ENCODE peak calls at places on chromosomes 12 and 14, in eight cellular contexts. One of them, this sample, is unnamed.

GRCh38 chr12:19052689-19053088 is 76.8 kb upstream of the PLEKHA5 start:
- DNase-seq in Peyer's patch: no peak
- DNase-seq in right cardiac atrium: no peak
- DNase-seq in PC-3: no peak
- DNase-seq in body of pancreas: no peak
- DNase-seq in SK-N-SH: no peak
- DNase-seq in effector memory CD4-positive, alpha-beta T cell: no peak
- DNase-seq in CD8-positive, alpha-beta memory T cell: no peak
- DNase-seq in this sample: no peak

GRCh38 chr14:71136386-71137060 is 229.3 kb downstream of the PCNX1 start:
- DNase-seq in Peyer's patch: no peak
- DNase-seq in right cardiac atrium: no peak
- DNase-seq in PC-3: no peak
- DNase-seq in body of pancreas: no peak
- DNase-seq in SK-N-SH: no peak
- DNase-seq in effector memory CD4-positive, alpha-beta T cell: no peak
- DNase-seq in CD8-positive, alpha-beta memory T cell: no peak
- DNase-seq in this sample: no peak

GRCh38 chr14:104426771-104427125 is 152.8 kb upstream of the C14orf180 start:
- DNase-seq in Peyer's patch: no peak
- DNase-seq in right cardiac atrium: no peak
- DNase-seq in PC-3: no peak
- DNase-seq in body of pancreas: no peak
- DNase-seq in SK-N-SH: peak; percentile 88
- DNase-seq in effector memory CD4-positive, alpha-beta T cell: no peak
- DNase-seq in CD8-positive, alpha-beta memory T cell: no peak
- DNase-seq in this sample: no peak

GRCh38 chr12:22588817-22589216 is 36.2 kb upstream of the ETNK1 start:
- DNase-seq in Peyer's patch: no peak
- DNase-seq in right cardiac atrium: no peak
- DNase-seq in PC-3: no peak
- DNase-seq in body of pancreas: no peak
- DNase-seq in SK-N-SH: no peak
- DNase-seq in effector memory CD4-positive, alpha-beta T cell: no peak
- DNase-seq in CD8-positive, alpha-beta memory T cell: no peak
- DNase-seq in this sample: no peak

GRCh38 chr12:93205361-93205760 is 172.4 kb upstream of the NUDT4 start:
- DNase-seq in Peyer's patch: no peak
- DNase-seq in right cardiac atrium: peak; percentile 42
- DNase-seq in PC-3: no peak
- DNase-seq in body of pancreas: no peak
- DNase-seq in SK-N-SH: peak; percentile 49
- DNase-seq in effector memory CD4-positive, alpha-beta T cell: no peak
- DNase-seq in CD8-positive, alpha-beta memory T cell: no peak
- DNase-seq in this sample: no peak

GRCh38 chr12:121872546-121873223 is 14.0 kb upstream of the HPD start:
- DNase-seq in Peyer's patch: no peak
- DNase-seq in right cardiac atrium: peak; percentile 70
- DNase-seq in PC-3: peak; percentile 36
- DNase-seq in body of pancreas: no peak
- DNase-seq in SK-N-SH: peak; percentile 86
- DNase-seq in effector memory CD4-positive, alpha-beta T cell: no peak
- DNase-seq in CD8-positive, alpha-beta memory T cell: no peak
- DNase-seq in this sample: no peak

GRCh38 chr12:6084969-6085450 is 39.5 kb downstream of the VWF start:
- DNase-seq in Peyer's patch: no peak
- DNase-seq in right cardiac atrium: no peak
- DNase-seq in PC-3: no peak
- DNase-seq in body of pancreas: no peak
- DNase-seq in SK-N-SH: no peak
- DNase-seq in effector memory CD4-positive, alpha-beta T cell: no peak
- DNase-seq in CD8-positive, alpha-beta memory T cell: no peak
- DNase-seq in this sample: no peak

GRCh38 chr12:23731035-23731434 is 218.4 kb downstream of the SOX5 start:
- DNase-seq in Peyer's patch: no peak
- DNase-seq in right cardiac atrium: no peak
- DNase-seq in PC-3: no peak
- DNase-seq in body of pancreas: no peak
- DNase-seq in SK-N-SH: no peak
- DNase-seq in effector memory CD4-positive, alpha-beta T cell: no peak
- DNase-seq in CD8-positive, alpha-beta memory T cell: no peak
- DNase-seq in this sample: no peak

GRCh38 chr12:7113389-7113871 is 4.4 kb upstream of the C1RL start:
- DNase-seq in Peyer's patch: no peak
- DNase-seq in right cardiac atrium: no peak
- DNase-seq in PC-3: peak; percentile 33
- DNase-seq in body of pancreas: no peak
- DNase-seq in SK-N-SH: peak; percentile 61
- DNase-seq in effector memory CD4-positive, alpha-beta T cell: peak; percentile 12
- DNase-seq in CD8-positive, alpha-beta memory T cell: peak; percentile 17
- DNase-seq in this sample: no peak

GRCh38 chr12:3083949-3084348 is 6.8 kb downstream of the TSPAN9 start:
- DNase-seq in Peyer's patch: no peak
- DNase-seq in right cardiac atrium: no peak
- DNase-seq in PC-3: no peak
- DNase-seq in body of pancreas: no peak
- DNase-seq in SK-N-SH: no peak
- DNase-seq in effector memory CD4-positive, alpha-beta T cell: no peak
- DNase-seq in CD8-positive, alpha-beta memory T cell: no peak
- DNase-seq in this sample: no peak

GRCh38 chr12:25009511-25010092 is 60.7 kb upstream of the BCAT1 start:
- DNase-seq in Peyer's patch: no peak
- DNase-seq in right cardiac atrium: no peak
- DNase-seq in PC-3: no peak
- DNase-seq in body of pancreas: no peak
- DNase-seq in SK-N-SH: no peak
- DNase-seq in effector memory CD4-positive, alpha-beta T cell: no peak
- DNase-seq in CD8-positive, alpha-beta memory T cell: no peak
- DNase-seq in this sample: no peak

GRCh38 chr12:25004447-25004846 is 55.5 kb upstream of the BCAT1 start:
- DNase-seq in Peyer's patch: no peak
- DNase-seq in right cardiac atrium: no peak
- DNase-seq in PC-3: no peak
- DNase-seq in body of pancreas: no peak
- DNase-seq in SK-N-SH: no peak
- DNase-seq in effector memory CD4-positive, alpha-beta T cell: no peak
- DNase-seq in CD8-positive, alpha-beta memory T cell: no peak
- DNase-seq in this sample: no peak

GRCh38 chr12:25001311-25001710 is 52.4 kb upstream of the BCAT1 start:
- DNase-seq in Peyer's patch: no peak
- DNase-seq in right cardiac atrium: no peak
- DNase-seq in PC-3: no peak
- DNase-seq in body of pancreas: no peak
- DNase-seq in SK-N-SH: no peak
- DNase-seq in effector memory CD4-positive, alpha-beta T cell: no peak
- DNase-seq in CD8-positive, alpha-beta memory T cell: no peak
- DNase-seq in this sample: no peak

DNA sequence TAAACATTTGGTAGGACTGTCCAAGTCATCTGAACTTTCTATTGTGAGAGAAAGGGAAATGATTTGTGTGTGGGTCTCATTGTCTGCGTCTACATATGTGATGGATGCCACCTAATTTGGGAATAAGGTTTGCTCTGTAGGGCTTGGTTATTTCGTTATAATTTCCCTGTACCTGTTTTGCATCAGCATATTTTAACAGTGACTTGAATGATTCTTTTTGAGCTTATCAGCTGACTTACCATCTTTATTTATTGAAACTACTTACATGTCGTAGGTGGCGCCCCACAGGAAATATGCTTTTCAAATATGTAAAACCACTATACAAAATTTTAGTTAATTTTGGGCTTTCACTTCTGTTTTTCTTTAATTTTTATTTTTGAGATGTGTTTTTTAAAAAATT is 56.5 kb upstream of the BCAT1 start:
- DNase-seq in Peyer's patch: peak; percentile 44
- DNase-seq in right cardiac atrium: no peak
- DNase-seq in PC-3: no peak
- DNase-seq in body of pancreas: no peak
- DNase-seq in SK-N-SH: no peak
- DNase-seq in effector memory CD4-positive, alpha-beta T cell: no peak
- DNase-seq in CD8-positive, alpha-beta memory T cell: no peak
- DNase-seq in this sample: no peak
- H3K4me1 ChIP-seq in Peyer's patch: no peaks in the 10 kb centered on the region
- H3K4me1 ChIP-seq in right cardiac atrium: no peaks in the 10 kb centered on the region
- H3K4me1 ChIP-seq in PC-3: no peaks in the 10 kb centered on the region
- H3K4me1 ChIP-seq in body of pancreas: no peaks in the 10 kb centered on the region
- H3K4me1 ChIP-seq in SK-N-SH: no peaks in the 10 kb centered on the region
- H3K4me1 ChIP-seq in effector memory CD4-positive, alpha-beta T cell: no peaks in the 10 kb centered on the region
- H3K4me1 ChIP-seq in CD8-positive, alpha-beta memory T cell: no peaks in the 10 kb centered on the region
- H3K4me1 ChIP-seq in this sample: peaks cover 14% of the 10 kb centered on the region

GRCh38 chr12:65895759-65896656 is 71.7 kb downstream of the HMGA2 start:
- DNase-seq in Peyer's patch: no peak
- DNase-seq in right cardiac atrium: no peak
- DNase-seq in PC-3: peak; percentile 32
- DNase-seq in body of pancreas: no peak
- DNase-seq in SK-N-SH: no peak
- DNase-seq in effector memory CD4-positive, alpha-beta T cell: no peak
- DNase-seq in CD8-positive, alpha-beta memory T cell: no peak
- DNase-seq in this sample: no peak

GRCh38 chr12:65892905-65893304 is 68.6 kb downstream of the HMGA2 start:
- DNase-seq in Peyer's patch: no peak
- DNase-seq in right cardiac atrium: no peak
- DNase-seq in PC-3: peak; percentile 77
- DNase-seq in body of pancreas: no peak
- DNase-seq in SK-N-SH: no peak
- DNase-seq in effector memory CD4-positive, alpha-beta T cell: no peak
- DNase-seq in CD8-positive, alpha-beta memory T cell: no peak
- DNase-seq in this sample: no peak

GRCh38 chr12:65895031-65895430 is 70.7 kb downstream of the HMGA2 start:
- DNase-seq in Peyer's patch: no peak
- DNase-seq in right cardiac atrium: no peak
- DNase-seq in PC-3: no peak
- DNase-seq in body of pancreas: no peak
- DNase-seq in SK-N-SH: no peak
- DNase-seq in effector memory CD4-positive, alpha-beta T cell: no peak
- DNase-seq in CD8-positive, alpha-beta memory T cell: no peak
- DNase-seq in this sample: no peak

GRCh38 chr12:65894624-65895023 is 70.3 kb downstream of the HMGA2 start:
- DNase-seq in Peyer's patch: no peak
- DNase-seq in right cardiac atrium: no peak
- DNase-seq in PC-3: no peak
- DNase-seq in body of pancreas: no peak
- DNase-seq in SK-N-SH: no peak
- DNase-seq in effector memory CD4-positive, alpha-beta T cell: no peak
- DNase-seq in CD8-positive, alpha-beta memory T cell: no peak
- DNase-seq in this sample: no peak

DNA sequence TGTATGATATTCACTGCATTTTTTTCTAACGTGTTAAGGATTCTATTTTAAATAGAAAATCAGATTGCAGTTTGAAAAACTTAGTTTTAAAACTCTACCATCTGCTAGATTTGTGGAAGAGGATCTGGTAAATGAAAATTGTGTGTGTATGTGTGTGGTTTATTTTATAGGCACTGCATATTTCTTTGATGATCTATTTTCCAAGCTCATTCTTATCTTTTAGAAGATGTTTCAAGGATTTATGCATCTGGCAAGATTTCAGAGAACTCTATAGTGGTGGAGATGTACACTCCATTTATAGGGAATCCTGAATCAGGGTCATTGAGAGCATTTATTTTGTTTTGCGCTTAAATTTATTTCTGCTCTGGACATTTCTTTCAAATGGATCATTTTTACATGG is 69.8 kb downstream of the HMGA2 start:
- DNase-seq in Peyer's patch: no peak
- DNase-seq in right cardiac atrium: no peak
- DNase-seq in PC-3: peak; percentile 64
- DNase-seq in body of pancreas: no peak
- DNase-seq in SK-N-SH: no peak
- DNase-seq in effector memory CD4-positive, alpha-beta T cell: no peak
- DNase-seq in CD8-positive, alpha-beta memory T cell: no peak
- DNase-seq in this sample: no peak
- H3K27ac ChIP-seq in Peyer's patch: no peak overlapping the region
- H3K27ac ChIP-seq in right cardiac atrium: no peak overlapping the region
- H3K27ac ChIP-seq in PC-3: peak overlapping the region; percentile 95
- H3K27ac ChIP-seq in body of pancreas: no peak overlapping the region
- H3K27ac ChIP-seq in SK-N-SH: peak overlapping the region; percentile 90
- H3K27ac ChIP-seq in effector memory CD4-positive, alpha-beta T cell: no peak overlapping the region
- H3K27ac ChIP-seq in CD8-positive, alpha-beta memory T cell: no peak overlapping the region
- H3K27ac ChIP-seq in this sample: no peak overlapping the region

GRCh38 chr14:105485720-105486332 is 860 bp upstream of the CRIP1 start:
- DNase-seq in Peyer's patch: no peak
- DNase-seq in right cardiac atrium: peak; percentile 76
- DNase-seq in PC-3: peak; percentile 25
- DNase-seq in body of pancreas: no peak
- DNase-seq in SK-N-SH: peak; percentile 92
- DNase-seq in effector memory CD4-positive, alpha-beta T cell: peak; percentile 54
- DNase-seq in CD8-positive, alpha-beta memory T cell: peak; percentile 50
- DNase-seq in this sample: no peak
- H3K4me1 ChIP-seq in Peyer's patch: peaks cover 16% of the 10 kb centered on the region
- H3K4me1 ChIP-seq in right cardiac atrium: peaks cover 22% of the 10 kb centered on the region
- H3K4me1 ChIP-seq in PC-3: peaks cover 45% of the 10 kb centered on the region
- H3K4me1 ChIP-seq in body of pancreas: peaks cover 78% of the 10 kb centered on the region
- H3K4me1 ChIP-seq in SK-N-SH: peaks cover 27% of the 10 kb centered on the region
- H3K4me1 ChIP-seq in effector memory CD4-positive, alpha-beta T cell: peaks cover 82% of the 10 kb centered on the region
- H3K4me1 ChIP-seq in CD8-positive, alpha-beta memory T cell: peaks cover 77% of the 10 kb centered on the region
- H3K4me1 ChIP-seq in this sample: peaks cover 90% of the 10 kb centered on the region

GRCh38 chr12:109126781-109127180 is 10.4 kb downstream of the ACACB start:
- DNase-seq in Peyer's patch: no peak
- DNase-seq in right cardiac atrium: no peak
- DNase-seq in PC-3: no peak
- DNase-seq in body of pancreas: no peak
- DNase-seq in SK-N-SH: no peak
- DNase-seq in effector memory CD4-positive, alpha-beta T cell: no peak
- DNase-seq in CD8-positive, alpha-beta memory T cell: no peak
- DNase-seq in this sample: no peak
- H3K27ac ChIP-seq in Peyer's patch: no peak overlapping the region
- H3K27ac ChIP-seq in right cardiac atrium: no peak overlapping the region
- H3K27ac ChIP-seq in PC-3: no peak overlapping the region
- H3K27ac ChIP-seq in body of pancreas: no peak overlapping the region
- H3K27ac ChIP-seq in SK-N-SH: no peak overlapping the region
- H3K27ac ChIP-seq in effector memory CD4-positive, alpha-beta T cell: no peak overlapping the region
- H3K27ac ChIP-seq in CD8-positive, alpha-beta memory T cell: no peak overlapping the region
- H3K27ac ChIP-seq in this sample: peak overlapping the region; percentile 66

GRCh38 chr14:61472025-61472672 is 150.8 kb downstream of the PRKCH start:
- DNase-seq in Peyer's patch: peak; percentile 58
- DNase-seq in right cardiac atrium: peak; percentile 82
- DNase-seq in PC-3: peak; percentile 100
- DNase-seq in body of pancreas: peak; percentile 5
- DNase-seq in SK-N-SH: peak; percentile 75
- DNase-seq in effector memory CD4-positive, alpha-beta T cell: peak; percentile 27
- DNase-seq in CD8-positive, alpha-beta memory T cell: peak; percentile 21
- DNase-seq in this sample: no peak
- H3K4me1 ChIP-seq in Peyer's patch: no peaks in the 10 kb centered on the region
- H3K4me1 ChIP-seq in right cardiac atrium: peaks cover 31% of the 10 kb centered on the region
- H3K4me1 ChIP-seq in PC-3: peaks cover 62% of the 10 kb centered on the region
- H3K4me1 ChIP-seq in body of pancreas: peaks cover 15% of the 10 kb centered on the region
- H3K4me1 ChIP-seq in SK-N-SH: peaks cover 18% of the 10 kb centered on the region
- H3K4me1 ChIP-seq in effector memory CD4-positive, alpha-beta T cell: peaks cover 73% of the 10 kb centered on the region
- H3K4me1 ChIP-seq in CD8-positive, alpha-beta memory T cell: peaks cover 96% of the 10 kb centered on the region
- H3K4me1 ChIP-seq in this sample: peaks cover 100% of the 10 kb centered on the region